ENCODE peak calls at places on chromosomes 6 and 20, in seven cellular contexts. One of them, this sample, is unnamed. For H3K4me1, the result is how much of the 10 kb centered on the place peaks cover.

GRCh38 chr6:20483902-20484497 is 50.3 kb upstream of the CDKAL1 start:
- DNase-seq in IMR-90: no peak
- DNase-seq in upper lobe of right lung: no peak
- DNase-seq in A673: peak
- DNase-seq in body of pancreas: no peak
- DNase-seq in GM23338: peak
- DNase-seq in pancreas: no peak
- DNase-seq in this sample: no peak

GRCh38 chr20:34709836-34710567 is 5.9 kb downstream of the TP53INP2 start:
- DNase-seq in IMR-90: peak
- DNase-seq in upper lobe of right lung: peak
- DNase-seq in A673: peak
- DNase-seq in body of pancreas: peak
- DNase-seq in GM23338: peak
- DNase-seq in pancreas: peak
- DNase-seq in this sample: no peak

GRCh38 chr6:105988321-105988720 is 97.8 kb upstream of the PRDM1 start:
- DNase-seq in IMR-90: peak
- DNase-seq in upper lobe of right lung: no peak
- DNase-seq in A673: no peak
- DNase-seq in body of pancreas: no peak
- DNase-seq in GM23338: no peak
- DNase-seq in pancreas: no peak
- DNase-seq in this sample: no peak

GRCh38 chr6:53961679-53962370 is 149.4 kb upstream of the MLIP start:
- DNase-seq in IMR-90: peak
- DNase-seq in upper lobe of right lung: no peak
- DNase-seq in A673: peak
- DNase-seq in body of pancreas: no peak
- DNase-seq in GM23338: peak
- DNase-seq in pancreas: no peak
- DNase-seq in this sample: no peak

GRCh38 chr6:71181565-71181964 is 107.0 kb upstream of the OGFRL1 start:
- DNase-seq in IMR-90: peak
- DNase-seq in upper lobe of right lung: no peak
- DNase-seq in A673: peak
- DNase-seq in body of pancreas: no peak
- DNase-seq in GM23338: peak
- DNase-seq in pancreas: no peak
- DNase-seq in this sample: no peak

GRCh38 chr6:80440496-80441160 is 334.2 kb downstream of the BCKDHB start:
- DNase-seq in IMR-90: no peak
- DNase-seq in upper lobe of right lung: no peak
- DNase-seq in A673: no peak
- DNase-seq in body of pancreas: no peak
- DNase-seq in GM23338: no peak
- DNase-seq in pancreas: no peak
- DNase-seq in this sample: no peak

GRCh38 chr6:115675443-115675842 is 385.2 kb downstream of the FRK start:
- DNase-seq in IMR-90: no peak
- DNase-seq in upper lobe of right lung: no peak
- DNase-seq in A673: no peak
- DNase-seq in body of pancreas: no peak
- DNase-seq in GM23338: no peak
- DNase-seq in pancreas: no peak
- DNase-seq in this sample: no peak

GRCh38 chr20:16801919-16802651 is 53.9 kb downstream of the OTOR start:
- DNase-seq in IMR-90: peak
- DNase-seq in upper lobe of right lung: peak
- DNase-seq in A673: peak
- DNase-seq in body of pancreas: peak
- DNase-seq in GM23338: peak
- DNase-seq in pancreas: peak
- DNase-seq in this sample: no peak

GRCh38 chr6:40877362-40877761 is 161.7 kb downstream of the UNC5CL start:
- DNase-seq in IMR-90: no peak
- DNase-seq in upper lobe of right lung: no peak
- DNase-seq in A673: no peak
- DNase-seq in body of pancreas: no peak
- DNase-seq in GM23338: no peak
- DNase-seq in pancreas: no peak
- DNase-seq in this sample: no peak

GRCh38 chr20:47018381-47018780 is 123.7 kb downstream of the EYA2 start:
- DNase-seq in IMR-90: no peak
- DNase-seq in upper lobe of right lung: no peak
- DNase-seq in A673: no peak
- DNase-seq in body of pancreas: no peak
- DNase-seq in GM23338: no peak
- DNase-seq in pancreas: no peak
- DNase-seq in this sample: no peak

GRCh38 chr6:32079566-32080290 is 29.4 kb downstream of the TNXB start:
- DNase-seq in IMR-90: no peak
- DNase-seq in upper lobe of right lung: no peak
- DNase-seq in A673: no peak
- DNase-seq in body of pancreas: no peak
- DNase-seq in GM23338: no peak
- DNase-seq in pancreas: no peak
- DNase-seq in this sample: no peak

GRCh38 chr6:117195728-117196127 is 69.6 kb upstream of the VGLL2 start:
- DNase-seq in IMR-90: no peak
- DNase-seq in upper lobe of right lung: no peak
- DNase-seq in A673: no peak
- DNase-seq in body of pancreas: no peak
- DNase-seq in GM23338: peak
- DNase-seq in pancreas: no peak
- DNase-seq in this sample: no peak

GRCh38 chr20:3876676-3877075 is 12.5 kb upstream of the PANK2 start:
- DNase-seq in IMR-90: peak
- DNase-seq in upper lobe of right lung: no peak
- DNase-seq in A673: no peak
- DNase-seq in body of pancreas: no peak
- DNase-seq in GM23338: no peak
- DNase-seq in pancreas: no peak
- DNase-seq in this sample: no peak

GRCh38 chr20:61933481-61933950 is 132.2 kb downstream of the TAF4 start:
- DNase-seq in IMR-90: no peak
- DNase-seq in upper lobe of right lung: peak
- DNase-seq in A673: no peak
- DNase-seq in body of pancreas: no peak
- DNase-seq in GM23338: no peak
- DNase-seq in pancreas: peak
- DNase-seq in this sample: peak

GRCh38 chr6:158938811-158939254 is 61.2 kb downstream of the RSPH3 start:
- DNase-seq in IMR-90: no peak
- DNase-seq in upper lobe of right lung: no peak
- DNase-seq in A673: peak
- DNase-seq in body of pancreas: no peak
- DNase-seq in GM23338: peak
- DNase-seq in pancreas: no peak
- DNase-seq in this sample: peak

GRCh38 chr20:62500237-62500864 is 24.6 kb upstream of the GATA5 start:
- DNase-seq in IMR-90: peak
- DNase-seq in upper lobe of right lung: peak
- DNase-seq in A673: peak
- DNase-seq in body of pancreas: peak
- DNase-seq in GM23338: peak
- DNase-seq in pancreas: peak
- DNase-seq in this sample: peak

GRCh38 chr6:33694401-33694931 is 17.0 kb downstream of the UQCC2 start:
- DNase-seq in IMR-90: peak
- DNase-seq in upper lobe of right lung: no peak
- DNase-seq in A673: peak
- DNase-seq in body of pancreas: no peak
- DNase-seq in GM23338: no peak
- DNase-seq in pancreas: no peak
- DNase-seq in this sample: no peak

GRCh38 chr6:87082160-87082721 is 12.7 kb downstream of the CGA start:
- DNase-seq in IMR-90: no peak
- DNase-seq in upper lobe of right lung: no peak
- DNase-seq in A673: no peak
- DNase-seq in body of pancreas: no peak
- DNase-seq in GM23338: no peak
- DNase-seq in pancreas: no peak
- DNase-seq in this sample: no peak

GRCh38 chr6:10487668-10488327 is 33.4 kb upstream of the GCNT2 start:
- DNase-seq in IMR-90: no peak
- DNase-seq in upper lobe of right lung: no peak
- DNase-seq in A673: no peak
- DNase-seq in body of pancreas: no peak
- DNase-seq in GM23338: peak
- DNase-seq in pancreas: no peak
- DNase-seq in this sample: no peak

GRCh38 chr20:56957737-56958553 is 308.5 kb downstream of the BMP7 start:
- DNase-seq in IMR-90: no peak
- DNase-seq in upper lobe of right lung: no peak
- DNase-seq in A673: peak
- DNase-seq in body of pancreas: no peak
- DNase-seq in GM23338: peak
- DNase-seq in pancreas: no peak
- DNase-seq in this sample: no peak

GRCh38 chr20:61343934-61344333 is 91.9 kb downstream of the CDH4 start:
- DNase-seq in IMR-90: no peak
- DNase-seq in upper lobe of right lung: no peak
- DNase-seq in A673: no peak
- DNase-seq in body of pancreas: no peak
- DNase-seq in GM23338: no peak
- DNase-seq in pancreas: no peak
- DNase-seq in this sample: no peak

GRCh38 chr6:25717856-25718740 is 36.4 kb upstream of the SLC17A4 start:
- DNase-seq in IMR-90: peak
- DNase-seq in upper lobe of right lung: no peak
- DNase-seq in A673: peak
- DNase-seq in body of pancreas: no peak
- DNase-seq in GM23338: peak
- DNase-seq in pancreas: no peak
- DNase-seq in this sample: peak

GRCh38 chr6:124962617-124963415 is 579 bp downstream of the RNF217 start:
- DNase-seq in IMR-90: peak
- DNase-seq in upper lobe of right lung: peak
- DNase-seq in A673: peak
- DNase-seq in body of pancreas: peak
- DNase-seq in GM23338: peak
- DNase-seq in pancreas: peak
- DNase-seq in this sample: peak

GRCh38 chr6:35044145-35044745 is 96.9 kb downstream of the TCP11 start:
- DNase-seq in IMR-90: no peak
- DNase-seq in upper lobe of right lung: no peak
- DNase-seq in A673: peak
- DNase-seq in body of pancreas: peak
- DNase-seq in GM23338: peak
- DNase-seq in pancreas: peak
- DNase-seq in this sample: no peak

DNA sequence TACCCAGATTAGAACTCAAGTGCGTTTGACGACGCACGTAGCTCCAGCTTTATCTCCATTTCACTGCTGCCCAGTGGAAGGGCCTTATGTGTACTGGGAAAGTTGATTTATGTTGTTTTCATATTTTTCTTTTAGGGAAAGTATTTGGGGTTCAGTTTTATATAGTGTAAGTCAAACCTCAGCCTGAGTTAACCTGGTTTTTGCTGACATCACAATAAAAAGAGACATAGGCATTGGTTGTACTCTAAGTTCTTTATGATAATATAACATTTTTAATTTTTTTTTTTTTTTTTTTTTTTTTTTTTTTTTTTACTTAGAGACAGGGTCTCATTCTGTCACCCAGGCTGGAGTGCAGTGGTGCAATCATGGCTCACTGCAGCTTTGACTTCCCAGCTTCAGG is 34.1 kb upstream of the PRL start:
- DNase-seq in IMR-90: no peak
- DNase-seq in upper lobe of right lung: no peak
- DNase-seq in A673: no peak
- DNase-seq in body of pancreas: no peak
- DNase-seq in GM23338: no peak
- DNase-seq in pancreas: no peak
- DNase-seq in this sample: no peak
- H3K4me1 ChIP-seq in IMR-90: under half
- H3K4me1 ChIP-seq in upper lobe of right lung: under half
- H3K4me1 ChIP-seq in A673: under half
- H3K4me1 ChIP-seq in body of pancreas: under half
- H3K4me1 ChIP-seq in GM23338: under half
- H3K4me1 ChIP-seq in pancreas: under half
- H3K4me1 ChIP-seq in this sample: under half

DNA sequence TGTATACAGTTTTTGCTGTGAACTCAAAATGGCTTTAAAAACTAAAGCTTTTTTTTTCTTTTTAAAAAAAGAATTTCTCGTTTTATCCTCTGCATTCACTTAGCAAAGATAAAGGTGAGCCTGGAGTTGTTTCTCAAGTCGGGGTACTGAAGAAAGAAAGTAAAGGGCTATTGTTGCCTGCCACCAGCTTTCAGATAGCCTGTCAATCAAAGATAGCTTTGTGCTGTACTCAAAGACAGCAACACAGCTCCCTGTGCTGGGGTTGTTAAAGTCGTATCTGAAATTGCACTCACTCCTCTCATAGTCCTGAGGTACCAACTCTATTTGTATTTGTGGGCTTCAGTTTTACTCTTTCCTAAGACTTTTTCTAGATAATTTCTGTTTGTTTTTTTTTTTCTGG is 710.1 kb upstream of the ID4 start:
- DNase-seq in IMR-90: no peak
- DNase-seq in upper lobe of right lung: no peak
- DNase-seq in A673: no peak
- DNase-seq in body of pancreas: no peak
- DNase-seq in GM23338: no peak
- DNase-seq in pancreas: no peak
- DNase-seq in this sample: no peak
- H3K4me3 ChIP-seq in IMR-90: no peak
- H3K4me3 ChIP-seq in upper lobe of right lung: no peak
- H3K4me3 ChIP-seq in A673: no peak
- H3K4me3 ChIP-seq in body of pancreas: no peak
- H3K4me3 ChIP-seq in GM23338: no peak
- H3K4me3 ChIP-seq in pancreas: no peak
- H3K4me3 ChIP-seq in this sample: no peak

GRCh38 chr6:108627692-108628565 is 67.2 kb downstream of the FOXO3 start:
- DNase-seq in IMR-90: peak
- DNase-seq in upper lobe of right lung: no peak
- DNase-seq in A673: peak
- DNase-seq in body of pancreas: no peak
- DNase-seq in GM23338: no peak
- DNase-seq in pancreas: no peak
- DNase-seq in this sample: no peak
- H3K4me1 ChIP-seq in IMR-90: under half
- H3K4me1 ChIP-seq in upper lobe of right lung: half or more
- H3K4me1 ChIP-seq in A673: under half
- H3K4me1 ChIP-seq in body of pancreas: half or more
- H3K4me1 ChIP-seq in GM23338: under half
- H3K4me1 ChIP-seq in pancreas: under half
- H3K4me1 ChIP-seq in this sample: under half

GRCh38 chr20:40744494-40745175 is 55.6 kb upstream of the MAFB start:
- DNase-seq in IMR-90: no peak
- DNase-seq in upper lobe of right lung: no peak
- DNase-seq in A673: no peak
- DNase-seq in body of pancreas: no peak
- DNase-seq in GM23338: no peak
- DNase-seq in pancreas: no peak
- DNase-seq in this sample: no peak
- H3K4me3 ChIP-seq in IMR-90: no peak
- H3K4me3 ChIP-seq in upper lobe of right lung: no peak
- H3K4me3 ChIP-seq in A673: no peak
- H3K4me3 ChIP-seq in body of pancreas: no peak
- H3K4me3 ChIP-seq in GM23338: no peak
- H3K4me3 ChIP-seq in pancreas: no peak
- H3K4me3 ChIP-seq in this sample: no peak

This sample was measured in mucosa of descending colon.